ENCODE peak calls at places on chromosomes 2 and 18, in five cellular contexts. M is cardiac muscle cell; X is IMR-90; H is CD8-positive, alpha-beta T cell; Z is foreskin fibroblast. E is an unnamed sample.

GRCh38 chr2:108884629-108885028 is 98.1 kb downstream of the CCDC138 start:
- DNase-seq in Z (peak), M (peak), H (no peak), X (no peak), E (no peak)

GRCh38 chr2:8094571-8094970 is 587.3 kb upstream of the ID2 start:
- DNase-seq in Z (no peak), H (no peak), M (no peak), X (no peak), E (no peak)

GRCh38 chr2:232888099-232888836 is 18.2 kb downstream of the SNORC start:
- DNase-seq in X (no peak), M (no peak), Z (no peak), H (no peak), E (no peak)

GRCh38 chr2:85583667-85584353 is 421 bp upstream of the VAMP5 start:
- DNase-seq in M (no peak), Z (peak), X (no peak), H (peak), E (no peak)

GRCh38 chr2:220499281-220499680 is 871.9 kb downstream of the SLC4A3 start:
- DNase-seq in X (peak), H (no peak), Z (peak), M (peak), E (no peak)

GRCh38 chr2:19895535-19895934 is 6.2 kb downstream of the TTC32 start:
- DNase-seq in M (no peak), H (no peak), X (no peak), Z (peak), E (no peak)

GRCh38 chr18:44273298-44273697 is 407.4 kb upstream of the SETBP1 start:
- DNase-seq in X (no peak), H (no peak), M (no peak), Z (no peak), E (no peak)

GRCh38 chr18:3044931-3045698 is 32.2 kb upstream of the LPIN2 start:
- DNase-seq in H (no peak), X (no peak), M (peak), Z (no peak), E (no peak)

GRCh38 chr2:74762789-74763188 is 71.1 kb upstream of the HK2 start:
- DNase-seq in X (no peak), M (peak), H (no peak), Z (no peak), E (no peak)

GRCh38 chr18:22983175-22983574 is 50.0 kb downstream of the RBBP8 start:
- DNase-seq in M (peak), Z (peak), H (no peak), X (peak), E (no peak)

GRCh38 chr2:43511199-43511598 is 84.6 kb downstream of the THADA start:
- DNase-seq in X (no peak), Z (no peak), M (no peak), H (no peak), E (no peak)

GRCh38 chr2:171529914-171530313 is 7.6 kb downstream of the CYBRD1 start:
- DNase-seq in M (no peak), X (no peak), H (no peak), Z (peak), E (no peak)

GRCh38 chr18:7094432-7094831 is 23.2 kb downstream of the LAMA1 start:
- DNase-seq in Z (no peak), M (peak), H (no peak), X (no peak), E (no peak)

GRCh38 chr2:30162821-30163220 is 16.0 kb downstream of the YPEL5 start:
- DNase-seq in Z (no peak), X (no peak), H (no peak), M (no peak), E (no peak)

GRCh38 chr18:68693091-68693815 is 21.7 kb downstream of the TMX3 start:
- DNase-seq in H (no peak), Z (no peak), X (no peak), M (no peak), E (no peak)

GRCh38 chr18:57437782-57438668 is 2.9 kb downstream of the ONECUT2 start:
- DNase-seq in H (no peak), Z (peak), M (peak), X (peak), E (no peak)

GRCh38 chr2:165562235-165562634 is 92.7 kb downstream of the CSRNP3 start:
- DNase-seq in M (peak), X (no peak), H (no peak), Z (no peak), E (no peak)

GRCh38 chr2:165560377-165560988 is 91.0 kb downstream of the CSRNP3 start:
- DNase-seq in M (no peak), X (no peak), H (no peak), Z (no peak), E (no peak)

GRCh38 chr2:165563468-165564225 is 94.1 kb downstream of the CSRNP3 start:
- DNase-seq in M (no peak), X (no peak), Z (no peak), H (no peak), E (no peak)

GRCh38 chr2:165558832-165559231 is 89.3 kb downstream of the CSRNP3 start:
- DNase-seq in X (no peak), M (no peak), Z (peak), H (no peak), E (no peak)
- TF ChIP-seq CTCF in X (peak), M (no peak), Z (no peak), H (no peak), E (no peak)

GRCh38 chr2:157559890-157560289 is 68.8 kb downstream of the ACVR1C start:
- DNase-seq in M (no peak), Z (no peak), H (no peak), X (no peak), E (no peak)

GRCh38 chr2:157565550-157565949 is 63.1 kb downstream of the ACVR1C start:
- DNase-seq in M (no peak), H (no peak), X (no peak), Z (no peak), E (no peak)
- H3K4me3 ChIP-seq in M (no peak), H (no peak), X (no peak), Z (no peak), E (no peak)

DNA sequence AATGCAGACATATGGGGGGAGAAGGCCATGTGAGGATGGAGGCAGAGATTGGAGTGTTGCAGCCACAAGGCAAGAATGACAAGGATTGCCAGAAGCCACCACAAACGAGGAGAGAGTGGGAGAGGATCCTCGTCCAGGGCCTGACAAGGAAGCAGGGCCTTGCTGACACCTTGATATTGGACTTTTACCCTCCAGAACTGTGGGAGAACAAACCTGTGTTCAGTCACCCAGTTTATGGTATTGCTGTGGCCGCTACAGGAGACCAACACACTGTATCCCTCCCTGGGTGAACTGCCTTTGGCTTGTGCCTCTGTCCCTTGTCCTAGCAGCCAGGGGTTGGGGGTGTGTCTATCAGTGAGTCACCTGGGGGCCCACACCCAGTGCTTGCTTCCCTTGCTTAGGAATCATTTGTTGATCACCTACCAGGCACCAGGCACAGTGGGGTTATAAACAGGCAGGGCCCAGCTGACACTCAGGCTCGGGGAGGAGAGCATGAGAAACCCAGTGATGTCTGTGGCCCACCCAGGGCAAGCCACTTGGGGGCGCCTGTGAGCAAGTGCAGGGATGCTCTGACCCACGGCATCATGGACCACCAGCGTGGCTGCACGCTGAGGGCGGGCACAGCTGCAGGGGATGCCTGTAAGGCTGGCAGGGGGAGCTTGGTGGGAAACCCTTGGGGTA is 17.2 kb downstream of the TMEM185B start:
- DNase-seq in M (no peak), X (no peak), Z (no peak), H (no peak), E (no peak)
- TF ChIP-seq CTCF in M (peak), X (peak), Z (peak), H (no peak), E (peak)

DNA sequence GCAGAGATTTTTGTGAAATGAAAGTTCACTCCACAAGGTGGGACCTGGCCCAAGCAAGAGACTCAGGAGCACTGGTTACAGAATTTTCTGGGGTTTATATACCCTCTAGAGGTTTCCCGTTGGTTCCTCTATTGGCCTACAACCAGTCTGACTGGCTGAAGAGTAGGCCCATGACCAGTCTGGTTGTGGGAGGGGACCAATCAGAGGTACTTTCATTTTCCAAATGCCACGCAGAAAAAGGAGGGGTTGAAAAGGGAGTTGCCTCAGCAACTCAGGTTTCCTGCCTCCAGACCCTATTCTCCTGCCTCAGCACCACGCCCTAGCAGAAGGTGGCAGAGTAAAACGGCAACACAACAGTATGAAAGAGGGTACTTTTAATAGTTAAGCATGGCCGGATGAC is 98.4 kb downstream of the COLEC12 start:
- DNase-seq in H (no peak), X (no peak), M (no peak), Z (no peak), E (no peak)
- H3K4me3 ChIP-seq in H (no peak), X (no peak), M (no peak), Z (no peak), E (no peak)

GRCh38 chr18:27214831-27215230 is 29.7 kb upstream of the CHST9 start:
- DNase-seq in Z (no peak), M (no peak), H (no peak), X (no peak), E (no peak)

GRCh38 chr18:27213123-27213717 is 28.1 kb upstream of the CHST9 start:
- DNase-seq in M (no peak), Z (no peak), X (no peak), H (no peak), E (no peak)

GRCh38 chr18:27206411-27206810 is 21.3 kb upstream of the CHST9 start:
- DNase-seq in H (no peak), M (no peak), Z (no peak), X (no peak), E (no peak)

GRCh38 chr18:27211569-27211968 is 26.5 kb upstream of the CHST9 start:
- DNase-seq in X (no peak), Z (no peak), M (no peak), H (no peak), E (no peak)
- TF ChIP-seq CTCF in X (no peak), Z (no peak), M (no peak), H (no peak), E (no peak)

DNA sequence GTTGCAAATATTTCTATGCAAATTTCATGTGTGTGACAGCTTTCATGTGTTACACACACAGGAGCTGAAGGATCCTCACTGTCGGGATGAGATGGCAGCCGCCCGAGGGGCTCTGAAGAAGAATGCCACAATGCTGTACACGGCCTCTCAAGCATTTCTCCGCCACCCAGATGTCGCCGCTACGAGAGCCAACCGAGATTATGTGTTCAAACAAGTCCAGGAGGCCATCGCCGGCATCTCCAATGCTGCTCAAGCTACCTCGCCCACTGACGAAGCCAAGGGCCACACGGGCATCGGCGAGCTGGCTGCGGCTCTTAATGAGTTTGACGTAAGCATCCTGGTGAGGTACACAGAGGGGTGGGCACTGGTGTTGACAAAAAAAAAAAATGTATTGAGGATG is 361.2 kb downstream of the CTNNA2 start:
- DNase-seq in H (no peak), Z (no peak), X (no peak), M (no peak), E (no peak)
- H3K4me3 ChIP-seq in H (no peak), Z (no peak), X (no peak), M (no peak), E (no peak)

DNA sequence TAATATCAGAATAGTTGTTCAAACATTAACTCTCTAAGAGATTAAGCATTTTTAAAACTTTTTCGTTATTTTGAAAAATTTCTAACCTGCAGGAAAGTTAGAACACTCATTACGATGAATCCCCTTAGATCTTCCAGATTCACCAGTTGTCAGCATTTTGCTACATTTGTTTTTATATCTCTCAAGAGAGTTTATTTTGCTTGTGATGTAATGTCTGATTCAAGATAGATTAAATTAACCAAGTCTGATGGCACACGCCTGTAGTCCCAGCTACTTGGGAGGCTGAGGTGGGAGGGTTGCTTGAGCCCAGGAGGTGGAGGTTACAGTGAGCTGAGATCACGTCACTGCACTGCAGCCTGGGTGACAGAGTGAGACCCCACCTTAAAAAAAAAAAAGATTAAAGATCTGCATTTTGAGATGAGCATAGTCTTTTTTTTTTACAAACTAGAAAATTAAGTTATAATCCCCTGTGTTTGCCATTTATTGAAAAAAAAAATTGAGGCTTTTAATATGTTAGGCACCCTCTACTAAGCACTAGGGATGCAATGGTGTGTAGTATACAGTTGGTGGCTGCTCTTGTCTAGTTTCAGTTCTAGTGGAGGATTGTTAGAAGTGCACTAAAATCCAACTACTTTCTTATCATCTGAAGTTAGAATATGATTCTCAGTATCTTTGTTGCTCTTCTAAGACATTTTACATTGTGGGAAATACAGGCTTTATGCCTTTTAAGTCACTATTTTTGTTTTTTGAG is 20.9 kb downstream of the RAB10 start:
- DNase-seq in M (no peak), H (no peak), X (peak), Z (no peak), E (no peak)
- TF ChIP-seq CTCF in M (no peak), H (no peak), X (no peak), Z (no peak), E (no peak)

GRCh38 chr18:13217971-13218375 is 587 bp upstream of the LDLRAD4 start:
- DNase-seq in X (no peak), H (no peak), Z (peak), M (no peak), E (no peak)

GRCh38 chr18:13220326-13220991 is 1.9 kb downstream of the LDLRAD4 start:
- DNase-seq in X (no peak), H (no peak), M (no peak), Z (no peak), E (no peak)

GRCh38 chr18:13218376-13219011 is at the start of gene LDLRAD4:
- DNase-seq in X (no peak), M (no peak), Z (peak), H (peak), E (no peak)

GRCh38 chr18:13219576-13219975 is 1.0 kb downstream of the LDLRAD4 start:
- DNase-seq in M (no peak), X (no peak), H (no peak), Z (no peak), E (no peak)

DNA sequence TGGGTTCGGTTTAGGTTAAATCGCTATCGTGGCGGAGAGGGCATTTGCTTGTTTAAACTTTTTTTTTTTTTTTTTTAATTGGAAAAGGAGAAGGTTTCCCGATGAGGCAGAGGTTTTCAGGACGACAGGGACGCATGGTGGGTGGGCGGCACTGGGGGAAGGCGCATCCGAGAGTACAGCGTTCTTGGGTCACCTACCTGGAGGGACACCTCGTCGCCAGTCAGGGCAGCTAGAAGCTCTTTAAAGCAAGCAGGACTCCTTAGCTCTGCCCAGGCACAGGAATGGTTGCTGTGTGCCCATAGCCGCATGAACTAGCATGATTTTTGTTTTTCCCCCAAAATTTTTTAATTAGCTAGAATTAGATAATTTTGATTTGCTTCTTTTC is 444 bp downstream of the LDLRAD4 start:
- DNase-seq in M (no peak), X (no peak), Z (peak), H (no peak), E (no peak)
- H3K4me3 ChIP-seq in M (peak), X (no peak), Z (no peak), H (peak), E (no peak)

GRCh38 chr2:120687210-120687609 is 48.5 kb upstream of the GLI2 start:
- DNase-seq in M (no peak), X (no peak), Z (no peak), H (no peak), E (no peak)

GRCh38 chr2:120684225-120684624 is 51.4 kb upstream of the GLI2 start:
- DNase-seq in M (peak), X (peak), H (no peak), Z (peak), E (no peak)

GRCh38 chr2:120685403-120686297 is 50.0 kb upstream of the GLI2 start:
- DNase-seq in X (no peak), H (no peak), Z (no peak), M (no peak), E (no peak)

GRCh38 chr2:120684691-120685402 is 50.8 kb upstream of the GLI2 start:
- DNase-seq in H (no peak), X (peak), M (peak), Z (peak), E (no peak)

DNA sequence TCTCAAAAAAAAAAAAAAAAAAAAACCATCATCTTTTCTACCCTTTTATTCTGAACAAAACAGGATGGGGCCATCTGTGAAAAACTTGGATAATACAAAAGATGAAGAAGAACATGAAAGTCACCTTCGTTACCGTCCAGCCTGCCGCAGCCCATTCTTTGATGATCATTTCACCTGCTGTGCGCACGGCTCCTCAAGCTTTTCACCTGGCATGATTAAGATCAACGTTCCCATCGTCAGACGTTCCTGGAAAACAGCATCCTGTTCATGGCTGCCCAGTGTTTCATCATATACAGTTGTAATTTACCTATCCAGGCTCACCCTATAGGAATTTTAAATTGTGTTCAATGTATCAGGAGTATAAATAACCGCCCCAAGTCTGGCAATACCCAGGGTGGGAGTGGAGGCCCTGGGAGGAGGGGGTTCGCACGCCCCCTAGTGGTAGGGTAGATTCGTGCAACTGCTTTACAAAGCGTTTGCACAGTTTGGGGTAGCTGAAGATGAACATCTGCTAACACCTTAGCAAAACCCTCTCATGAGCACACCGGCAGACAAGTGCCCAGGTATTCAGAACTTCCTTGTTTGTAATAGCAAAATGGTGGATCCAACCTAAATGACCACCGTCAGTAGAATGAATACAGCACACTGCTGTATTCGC is 49.0 kb upstream of the GLI2 start:
- DNase-seq in Z (no peak), X (no peak), M (no peak), H (no peak), E (no peak)
- TF ChIP-seq CTCF in Z (peak), X (peak), M (peak), H (no peak), E (no peak)

E was measured in AG04449.